ENCODE peak calls at places on chromosomes 13 and 19, in ten cellular contexts. F, C, T, D, M, V, O, R, X and B are unnamed samples.

GRCh38 chr19:17778621-17779280 is 16.2 kb upstream of the B3GNT3 start:
- DNase-seq in F (no peak), C (no peak), T (no peak), D (no peak), M (no peak), V (no peak), O (no peak), R (no peak), X (no peak), B (no peak)

GRCh38 chr13:110684388-110685056 is 21.4 kb downstream of the CARS2 start:
- DNase-seq in F (no peak), C (no peak), T (no peak), D (no peak), M (no peak), V (no peak), O (no peak), R (no peak), X (no peak), B (no peak)

GRCh38 chr13:112066624-112067004 is 335 bp upstream of the SOX1 start:
- DNase-seq in F (peak; percentile 7), C (peak; percentile 72), T (no peak), D (no peak), M (no peak), V (peak; percentile 20), O (no peak), R (peak; percentile 4), X (peak; percentile 55), B (no peak)

GRCh38 chr13:99311137-99311536 is 3.9 kb upstream of the GPR183 start:
- DNase-seq in F (no peak), C (no peak), T (no peak), D (no peak), M (no peak), V (no peak), O (no peak), R (no peak), X (no peak), B (no peak)

GRCh38 chr13:30607908-30608307 is 9.8 kb upstream of the USPL1 start:
- DNase-seq in F (peak; percentile 63), C (no peak), T (no peak), D (no peak), M (no peak), V (peak; percentile 83), O (no peak), R (no peak), X (peak; percentile 74), B (no peak)

GRCh38 chr19:27777242-27777641 is 1435.7 kb downstream of the UQCRFS1 start:
- DNase-seq in F (no peak), C (no peak), T (no peak), D (no peak), M (no peak), V (no peak), O (no peak), R (no peak), X (no peak), B (no peak)

GRCh38 chr13:95536629-95537241 is 15.8 kb upstream of the CLDN10 start:
- DNase-seq in F (no peak), C (no peak), T (no peak), D (no peak), M (no peak), V (no peak), O (peak; percentile 15), R (no peak), X (no peak), B (no peak)

GRCh38 chr19:33428627-33429013 is 55.1 kb downstream of the CEBPG start:
- DNase-seq in F (no peak), C (no peak), T (no peak), D (no peak), M (no peak), V (no peak), O (no peak), R (no peak), X (no peak), B (no peak)

GRCh38 chr19:42249149-42249750 is 5.7 kb downstream of the ERF start:
- DNase-seq in F (no peak), C (no peak), T (no peak), D (no peak), M (no peak), V (no peak), O (no peak), R (no peak), X (no peak), B (no peak)

GRCh38 chr13:102017248-102017647 is 384.6 kb downstream of the FGF14 start:
- DNase-seq in F (no peak), C (no peak), T (no peak), D (no peak), M (no peak), V (no peak), O (no peak), R (no peak), X (no peak), B (no peak)

GRCh38 chr19:11380653-11381534 is 3.2 kb downstream of the EPOR start:
- DNase-seq in F (peak; percentile 97), C (peak; percentile 95), T (peak; percentile 93), D (peak; percentile 84), M (peak; percentile 94), V (peak; percentile 99), O (peak; percentile 97), R (peak; percentile 85), X (peak; percentile 98), B (peak; percentile 88)

GRCh38 chr13:111490611-111491010 is 170.2 kb downstream of the TEX29 start:
- DNase-seq in F (no peak), C (no peak), T (no peak), D (no peak), M (no peak), V (no peak), O (no peak), R (no peak), X (no peak), B (no peak)